ENCODE peak calls at places on chromosomes 3 and 15, in seven cellular contexts. One of them, this sample, is unnamed.

GRCh38 chr15:41982133-41982930 is 10.0 kb upstream of the EHD4 start:
- DNase-seq in Karpas-422: no peak
- DNase-seq in lower leg skin: peak; percentile 66
- DNase-seq in stimulated activated CD4-positive, alpha-beta T cell treated with anti-CD3 and anti-CD28 coated beads, TNF-alpha, amount 100 ng/mL, for 24 hours: no peak
- DNase-seq in esophagus squamous epithelium: no peak
- DNase-seq in left cardiac atrium: no peak
- DNase-seq in T-helper 2 cell: no peak
- DNase-seq in this sample: peak; percentile 51

GRCh38 chr3:160400048-160400630 is 689 bp downstream of the SMC4 start:
- DNase-seq in Karpas-422: peak; percentile 70
- DNase-seq in lower leg skin: peak; percentile 87
- DNase-seq in stimulated activated CD4-positive, alpha-beta T cell treated with anti-CD3 and anti-CD28 coated beads, TNF-alpha, amount 100 ng/mL, for 24 hours: no peak
- DNase-seq in esophagus squamous epithelium: no peak
- DNase-seq in left cardiac atrium: peak; percentile 56
- DNase-seq in T-helper 2 cell: no peak
- DNase-seq in this sample: no peak

GRCh38 chr15:82137261-82137660 is 91.4 kb upstream of the MEX3B start:
- DNase-seq in Karpas-422: no peak
- DNase-seq in lower leg skin: no peak
- DNase-seq in stimulated activated CD4-positive, alpha-beta T cell treated with anti-CD3 and anti-CD28 coated beads, TNF-alpha, amount 100 ng/mL, for 24 hours: no peak
- DNase-seq in esophagus squamous epithelium: no peak
- DNase-seq in left cardiac atrium: no peak
- DNase-seq in T-helper 2 cell: no peak
- DNase-seq in this sample: no peak

GRCh38 chr3:24725514-24726255 is 231.0 kb upstream of the THRB start:
- DNase-seq in Karpas-422: no peak
- DNase-seq in lower leg skin: no peak
- DNase-seq in stimulated activated CD4-positive, alpha-beta T cell treated with anti-CD3 and anti-CD28 coated beads, TNF-alpha, amount 100 ng/mL, for 24 hours: no peak
- DNase-seq in esophagus squamous epithelium: no peak
- DNase-seq in left cardiac atrium: no peak
- DNase-seq in T-helper 2 cell: no peak
- DNase-seq in this sample: no peak

GRCh38 chr15:43052860-43053259 is 53.0 kb downstream of the UBR1 start:
- DNase-seq in Karpas-422: no peak
- DNase-seq in lower leg skin: no peak
- DNase-seq in stimulated activated CD4-positive, alpha-beta T cell treated with anti-CD3 and anti-CD28 coated beads, TNF-alpha, amount 100 ng/mL, for 24 hours: no peak
- DNase-seq in esophagus squamous epithelium: no peak
- DNase-seq in left cardiac atrium: no peak
- DNase-seq in T-helper 2 cell: no peak
- DNase-seq in this sample: no peak

GRCh38 chr15:49696441-49696840 is 75.6 kb downstream of the DTWD1 start:
- DNase-seq in Karpas-422: no peak
- DNase-seq in lower leg skin: no peak
- DNase-seq in stimulated activated CD4-positive, alpha-beta T cell treated with anti-CD3 and anti-CD28 coated beads, TNF-alpha, amount 100 ng/mL, for 24 hours: no peak
- DNase-seq in esophagus squamous epithelium: no peak
- DNase-seq in left cardiac atrium: no peak
- DNase-seq in T-helper 2 cell: no peak
- DNase-seq in this sample: no peak

GRCh38 chr3:47664519-47664918 is 85.9 kb upstream of the CSPG5 start:
- DNase-seq in Karpas-422: peak; percentile 68
- DNase-seq in lower leg skin: no peak
- DNase-seq in stimulated activated CD4-positive, alpha-beta T cell treated with anti-CD3 and anti-CD28 coated beads, TNF-alpha, amount 100 ng/mL, for 24 hours: no peak
- DNase-seq in esophagus squamous epithelium: no peak
- DNase-seq in left cardiac atrium: no peak
- DNase-seq in T-helper 2 cell: no peak
- DNase-seq in this sample: no peak

GRCh38 chr3:116980106-116980505 is 270.5 kb downstream of the TUSC7 start:
- DNase-seq in Karpas-422: no peak
- DNase-seq in lower leg skin: no peak
- DNase-seq in stimulated activated CD4-positive, alpha-beta T cell treated with anti-CD3 and anti-CD28 coated beads, TNF-alpha, amount 100 ng/mL, for 24 hours: no peak
- DNase-seq in esophagus squamous epithelium: no peak
- DNase-seq in left cardiac atrium: no peak
- DNase-seq in T-helper 2 cell: no peak
- DNase-seq in this sample: no peak

GRCh38 chr15:59283717-59284336 is 77.2 kb downstream of the LDHAL6B start:
- DNase-seq in Karpas-422: no peak
- DNase-seq in lower leg skin: peak; percentile 81
- DNase-seq in stimulated activated CD4-positive, alpha-beta T cell treated with anti-CD3 and anti-CD28 coated beads, TNF-alpha, amount 100 ng/mL, for 24 hours: no peak
- DNase-seq in esophagus squamous epithelium: no peak
- DNase-seq in left cardiac atrium: no peak
- DNase-seq in T-helper 2 cell: no peak
- DNase-seq in this sample: no peak

GRCh38 chr3:149655826-149656599 is 1.8 kb downstream of the WWTR1 start:
- DNase-seq in Karpas-422: no peak
- DNase-seq in lower leg skin: no peak
- DNase-seq in stimulated activated CD4-positive, alpha-beta T cell treated with anti-CD3 and anti-CD28 coated beads, TNF-alpha, amount 100 ng/mL, for 24 hours: no peak
- DNase-seq in esophagus squamous epithelium: no peak
- DNase-seq in left cardiac atrium: no peak
- DNase-seq in T-helper 2 cell: no peak
- DNase-seq in this sample: no peak

GRCh38 chr3:175956964-175957363 is 1097.8 kb downstream of the NAALADL2 start:
- DNase-seq in Karpas-422: no peak
- DNase-seq in lower leg skin: no peak
- DNase-seq in stimulated activated CD4-positive, alpha-beta T cell treated with anti-CD3 and anti-CD28 coated beads, TNF-alpha, amount 100 ng/mL, for 24 hours: no peak
- DNase-seq in esophagus squamous epithelium: no peak
- DNase-seq in left cardiac atrium: no peak
- DNase-seq in T-helper 2 cell: no peak
- DNase-seq in this sample: no peak

GRCh38 chr15:55685292-55685691 is 57.7 kb downstream of the PRTG start:
- DNase-seq in Karpas-422: no peak
- DNase-seq in lower leg skin: no peak
- DNase-seq in stimulated activated CD4-positive, alpha-beta T cell treated with anti-CD3 and anti-CD28 coated beads, TNF-alpha, amount 100 ng/mL, for 24 hours: no peak
- DNase-seq in esophagus squamous epithelium: no peak
- DNase-seq in left cardiac atrium: no peak
- DNase-seq in T-helper 2 cell: no peak
- DNase-seq in this sample: no peak

GRCh38 chr3:29427266-29428103 is 146.6 kb downstream of the RBMS3 start:
- DNase-seq in Karpas-422: no peak
- DNase-seq in lower leg skin: no peak
- DNase-seq in stimulated activated CD4-positive, alpha-beta T cell treated with anti-CD3 and anti-CD28 coated beads, TNF-alpha, amount 100 ng/mL, for 24 hours: no peak
- DNase-seq in esophagus squamous epithelium: no peak
- DNase-seq in left cardiac atrium: no peak
- DNase-seq in T-helper 2 cell: no peak
- DNase-seq in this sample: no peak

GRCh38 chr15:62439543-62440016 is 274.5 kb upstream of the C2CD4B start:
- DNase-seq in Karpas-422: no peak
- DNase-seq in lower leg skin: no peak
- DNase-seq in stimulated activated CD4-positive, alpha-beta T cell treated with anti-CD3 and anti-CD28 coated beads, TNF-alpha, amount 100 ng/mL, for 24 hours: no peak
- DNase-seq in esophagus squamous epithelium: no peak
- DNase-seq in left cardiac atrium: no peak
- DNase-seq in T-helper 2 cell: no peak
- DNase-seq in this sample: no peak

GRCh38 chr3:134694946-134695543 is 44.2 kb upstream of the KY start:
- DNase-seq in Karpas-422: no peak
- DNase-seq in lower leg skin: no peak
- DNase-seq in stimulated activated CD4-positive, alpha-beta T cell treated with anti-CD3 and anti-CD28 coated beads, TNF-alpha, amount 100 ng/mL, for 24 hours: no peak
- DNase-seq in esophagus squamous epithelium: no peak
- DNase-seq in left cardiac atrium: no peak
- DNase-seq in T-helper 2 cell: no peak
- DNase-seq in this sample: no peak

GRCh38 chr3:12947504-12948369 is 106.4 kb upstream of the RPL32 start:
- DNase-seq in Karpas-422: no peak
- DNase-seq in lower leg skin: peak; percentile 91
- DNase-seq in stimulated activated CD4-positive, alpha-beta T cell treated with anti-CD3 and anti-CD28 coated beads, TNF-alpha, amount 100 ng/mL, for 24 hours: no peak
- DNase-seq in esophagus squamous epithelium: no peak
- DNase-seq in left cardiac atrium: peak; percentile 80
- DNase-seq in T-helper 2 cell: no peak
- DNase-seq in this sample: no peak

GRCh38 chr3:37092484-37092883 is 81.9 kb downstream of the LRRFIP2 start:
- DNase-seq in Karpas-422: no peak
- DNase-seq in lower leg skin: no peak
- DNase-seq in stimulated activated CD4-positive, alpha-beta T cell treated with anti-CD3 and anti-CD28 coated beads, TNF-alpha, amount 100 ng/mL, for 24 hours: no peak
- DNase-seq in esophagus squamous epithelium: no peak
- DNase-seq in left cardiac atrium: no peak
- DNase-seq in T-helper 2 cell: no peak
- DNase-seq in this sample: no peak

GRCh38 chr15:98781838-98782237 is 133.5 kb downstream of the IGF1R start:
- DNase-seq in Karpas-422: no peak
- DNase-seq in lower leg skin: no peak
- DNase-seq in stimulated activated CD4-positive, alpha-beta T cell treated with anti-CD3 and anti-CD28 coated beads, TNF-alpha, amount 100 ng/mL, for 24 hours: no peak
- DNase-seq in esophagus squamous epithelium: no peak
- DNase-seq in left cardiac atrium: no peak
- DNase-seq in T-helper 2 cell: no peak
- DNase-seq in this sample: no peak

GRCh38 chr3:146195030-146195429 is 34.0 kb upstream of the PLOD2 start:
- DNase-seq in Karpas-422: no peak
- DNase-seq in lower leg skin: no peak
- DNase-seq in stimulated activated CD4-positive, alpha-beta T cell treated with anti-CD3 and anti-CD28 coated beads, TNF-alpha, amount 100 ng/mL, for 24 hours: no peak
- DNase-seq in esophagus squamous epithelium: no peak
- DNase-seq in left cardiac atrium: no peak
- DNase-seq in T-helper 2 cell: no peak
- DNase-seq in this sample: no peak

GRCh38 chr15:76366714-76367113 is 30.1 kb downstream of the ISL2 start:
- DNase-seq in Karpas-422: no peak
- DNase-seq in lower leg skin: no peak
- DNase-seq in stimulated activated CD4-positive, alpha-beta T cell treated with anti-CD3 and anti-CD28 coated beads, TNF-alpha, amount 100 ng/mL, for 24 hours: no peak
- DNase-seq in esophagus squamous epithelium: no peak
- DNase-seq in left cardiac atrium: no peak
- DNase-seq in T-helper 2 cell: no peak
- DNase-seq in this sample: no peak

GRCh38 chr3:32274306-32274705 is 35.8 kb downstream of the CMTM8 start:
- DNase-seq in Karpas-422: no peak
- DNase-seq in lower leg skin: no peak
- DNase-seq in stimulated activated CD4-positive, alpha-beta T cell treated with anti-CD3 and anti-CD28 coated beads, TNF-alpha, amount 100 ng/mL, for 24 hours: no peak
- DNase-seq in esophagus squamous epithelium: no peak
- DNase-seq in left cardiac atrium: no peak
- DNase-seq in T-helper 2 cell: no peak
- DNase-seq in this sample: no peak

GRCh38 chr3:189842681-189843602 is 211.8 kb downstream of the TP63 start:
- DNase-seq in Karpas-422: no peak
- DNase-seq in lower leg skin: peak; percentile 86
- DNase-seq in stimulated activated CD4-positive, alpha-beta T cell treated with anti-CD3 and anti-CD28 coated beads, TNF-alpha, amount 100 ng/mL, for 24 hours: no peak
- DNase-seq in esophagus squamous epithelium: no peak
- DNase-seq in left cardiac atrium: no peak
- DNase-seq in T-helper 2 cell: no peak
- DNase-seq in this sample: no peak

GRCh38 chr3:11145888-11146287 is 8.4 kb upstream of the HRH1 start:
- DNase-seq in Karpas-422: no peak
- DNase-seq in lower leg skin: no peak
- DNase-seq in stimulated activated CD4-positive, alpha-beta T cell treated with anti-CD3 and anti-CD28 coated beads, TNF-alpha, amount 100 ng/mL, for 24 hours: no peak
- DNase-seq in esophagus squamous epithelium: no peak
- DNase-seq in left cardiac atrium: no peak
- DNase-seq in T-helper 2 cell: no peak
- DNase-seq in this sample: no peak

GRCh38 chr3:169390310-169390731 is 273.2 kb downstream of the MECOM start:
- DNase-seq in Karpas-422: no peak
- DNase-seq in lower leg skin: no peak
- DNase-seq in stimulated activated CD4-positive, alpha-beta T cell treated with anti-CD3 and anti-CD28 coated beads, TNF-alpha, amount 100 ng/mL, for 24 hours: no peak
- DNase-seq in esophagus squamous epithelium: no peak
- DNase-seq in left cardiac atrium: no peak
- DNase-seq in T-helper 2 cell: no peak
- DNase-seq in this sample: no peak

GRCh38 chr15:36941798-36942197 is 158.6 kb downstream of the MEIS2 start:
- DNase-seq in Karpas-422: no peak
- DNase-seq in lower leg skin: no peak
- DNase-seq in stimulated activated CD4-positive, alpha-beta T cell treated with anti-CD3 and anti-CD28 coated beads, TNF-alpha, amount 100 ng/mL, for 24 hours: no peak
- DNase-seq in esophagus squamous epithelium: no peak
- DNase-seq in left cardiac atrium: no peak
- DNase-seq in T-helper 2 cell: no peak
- DNase-seq in this sample: no peak

GRCh38 chr15:25415707-25416106 is 23.1 kb downstream of the UBE3A start:
- DNase-seq in Karpas-422: no peak
- DNase-seq in lower leg skin: no peak
- DNase-seq in stimulated activated CD4-positive, alpha-beta T cell treated with anti-CD3 and anti-CD28 coated beads, TNF-alpha, amount 100 ng/mL, for 24 hours: no peak
- DNase-seq in esophagus squamous epithelium: no peak
- DNase-seq in left cardiac atrium: no peak
- DNase-seq in T-helper 2 cell: no peak
- DNase-seq in this sample: no peak

GRCh38 chr15:83556754-83557153 is 97.2 kb upstream of the ADAMTSL3 start:
- DNase-seq in Karpas-422: no peak
- DNase-seq in lower leg skin: no peak
- DNase-seq in stimulated activated CD4-positive, alpha-beta T cell treated with anti-CD3 and anti-CD28 coated beads, TNF-alpha, amount 100 ng/mL, for 24 hours: no peak
- DNase-seq in esophagus squamous epithelium: no peak
- DNase-seq in left cardiac atrium: no peak
- DNase-seq in T-helper 2 cell: no peak
- DNase-seq in this sample: no peak

GRCh38 chr3:197533396-197534347 is 22.1 kb downstream of the BDH1 start:
- DNase-seq in Karpas-422: no peak
- DNase-seq in lower leg skin: no peak
- DNase-seq in stimulated activated CD4-positive, alpha-beta T cell treated with anti-CD3 and anti-CD28 coated beads, TNF-alpha, amount 100 ng/mL, for 24 hours: no peak
- DNase-seq in esophagus squamous epithelium: no peak
- DNase-seq in left cardiac atrium: no peak
- DNase-seq in T-helper 2 cell: no peak
- DNase-seq in this sample: no peak

GRCh38 chr15:84112025-84112424 is 123.5 kb upstream of the GOLGA6L4 start:
- DNase-seq in Karpas-422: no peak
- DNase-seq in lower leg skin: no peak
- DNase-seq in stimulated activated CD4-positive, alpha-beta T cell treated with anti-CD3 and anti-CD28 coated beads, TNF-alpha, amount 100 ng/mL, for 24 hours: no peak
- DNase-seq in esophagus squamous epithelium: no peak
- DNase-seq in left cardiac atrium: no peak
- DNase-seq in T-helper 2 cell: no peak
- DNase-seq in this sample: no peak

GRCh38 chr15:87477759-87478687 is 778.5 kb downstream of the NTRK3 start:
- DNase-seq in Karpas-422: no peak
- DNase-seq in lower leg skin: no peak
- DNase-seq in stimulated activated CD4-positive, alpha-beta T cell treated with anti-CD3 and anti-CD28 coated beads, TNF-alpha, amount 100 ng/mL, for 24 hours: no peak
- DNase-seq in esophagus squamous epithelium: no peak
- DNase-seq in left cardiac atrium: peak; percentile 39
- DNase-seq in T-helper 2 cell: no peak
- DNase-seq in this sample: no peak

GRCh38 chr3:117688583-117688982 is 979.0 kb downstream of the TUSC7 start:
- DNase-seq in Karpas-422: no peak
- DNase-seq in lower leg skin: no peak
- DNase-seq in stimulated activated CD4-positive, alpha-beta T cell treated with anti-CD3 and anti-CD28 coated beads, TNF-alpha, amount 100 ng/mL, for 24 hours: no peak
- DNase-seq in esophagus squamous epithelium: no peak
- DNase-seq in left cardiac atrium: no peak
- DNase-seq in T-helper 2 cell: no peak
- DNase-seq in this sample: no peak

GRCh38 chr3:190684776-190685175 is 170.9 kb downstream of the IL1RAP start:
- DNase-seq in Karpas-422: no peak
- DNase-seq in lower leg skin: no peak
- DNase-seq in stimulated activated CD4-positive, alpha-beta T cell treated with anti-CD3 and anti-CD28 coated beads, TNF-alpha, amount 100 ng/mL, for 24 hours: no peak
- DNase-seq in esophagus squamous epithelium: no peak
- DNase-seq in left cardiac atrium: no peak
- DNase-seq in T-helper 2 cell: no peak
- DNase-seq in this sample: no peak

GRCh38 chr3:148223266-148223665 is 474.4 kb upstream of the AGTR1 start:
- DNase-seq in Karpas-422: no peak
- DNase-seq in lower leg skin: no peak
- DNase-seq in stimulated activated CD4-positive, alpha-beta T cell treated with anti-CD3 and anti-CD28 coated beads, TNF-alpha, amount 100 ng/mL, for 24 hours: no peak
- DNase-seq in esophagus squamous epithelium: no peak
- DNase-seq in left cardiac atrium: no peak
- DNase-seq in T-helper 2 cell: no peak
- DNase-seq in this sample: no peak

GRCh38 chr15:65177901-65178300 is 7.2 kb downstream of the CLPX start:
- DNase-seq in Karpas-422: no peak
- DNase-seq in lower leg skin: no peak
- DNase-seq in stimulated activated CD4-positive, alpha-beta T cell treated with anti-CD3 and anti-CD28 coated beads, TNF-alpha, amount 100 ng/mL, for 24 hours: no peak
- DNase-seq in esophagus squamous epithelium: no peak
- DNase-seq in left cardiac atrium: no peak
- DNase-seq in T-helper 2 cell: no peak
- DNase-seq in this sample: no peak

GRCh38 chr15:74200871-74201419 is 1.6 kb downstream of the STRA6 start:
- DNase-seq in Karpas-422: no peak
- DNase-seq in lower leg skin: no peak
- DNase-seq in stimulated activated CD4-positive, alpha-beta T cell treated with anti-CD3 and anti-CD28 coated beads, TNF-alpha, amount 100 ng/mL, for 24 hours: no peak
- DNase-seq in esophagus squamous epithelium: no peak
- DNase-seq in left cardiac atrium: no peak
- DNase-seq in T-helper 2 cell: no peak
- DNase-seq in this sample: no peak

GRCh38 chr15:83016906-83017305 is 5.5 kb upstream of the C15orf40 start:
- DNase-seq in Karpas-422: no peak
- DNase-seq in lower leg skin: no peak
- DNase-seq in stimulated activated CD4-positive, alpha-beta T cell treated with anti-CD3 and anti-CD28 coated beads, TNF-alpha, amount 100 ng/mL, for 24 hours: no peak
- DNase-seq in esophagus squamous epithelium: no peak
- DNase-seq in left cardiac atrium: no peak
- DNase-seq in T-helper 2 cell: no peak
- DNase-seq in this sample: no peak

GRCh38 chr3:124059580-124059979 is 67.7 kb upstream of the ROPN1 start:
- DNase-seq in Karpas-422: no peak
- DNase-seq in lower leg skin: no peak
- DNase-seq in stimulated activated CD4-positive, alpha-beta T cell treated with anti-CD3 and anti-CD28 coated beads, TNF-alpha, amount 100 ng/mL, for 24 hours: no peak
- DNase-seq in esophagus squamous epithelium: no peak
- DNase-seq in left cardiac atrium: no peak
- DNase-seq in T-helper 2 cell: no peak
- DNase-seq in this sample: no peak

GRCh38 chr3:45968706-45969105 is 25.4 kb downstream of the CXCR6 start:
- DNase-seq in Karpas-422: no peak
- DNase-seq in lower leg skin: no peak
- DNase-seq in stimulated activated CD4-positive, alpha-beta T cell treated with anti-CD3 and anti-CD28 coated beads, TNF-alpha, amount 100 ng/mL, for 24 hours: no peak
- DNase-seq in esophagus squamous epithelium: no peak
- DNase-seq in left cardiac atrium: no peak
- DNase-seq in T-helper 2 cell: no peak
- DNase-seq in this sample: no peak

This sample was measured in mesenteric fat pad.